ENCODE peak calls at places on chromosomes 4 and X, in four cellular contexts. One of them, this sample, is unnamed. For H3K4me1, the result is how much of the 10 kb centered on the place peaks cover.

GRCh38 chr4:81472249-81473085 is 760 bp upstream of the RASGEF1B start:
- DNase-seq in SK-N-SH: peak
- DNase-seq in uterus: no peak
- DNase-seq in left ventricle myocardium inferior: peak
- DNase-seq in this sample: no peak

GRCh38 chrX:17788439-17788838 is 51.1 kb downstream of the SCML1 start:
- DNase-seq in SK-N-SH: peak
- DNase-seq in uterus: peak
- DNase-seq in left ventricle myocardium inferior: no peak
- DNase-seq in this sample: no peak

GRCh38 chrX:130066975-130067615 is 43.2 kb downstream of the ELF4 start:
- DNase-seq in SK-N-SH: no peak
- DNase-seq in uterus: no peak
- DNase-seq in left ventricle myocardium inferior: no peak
- DNase-seq in this sample: no peak

GRCh38 chrX:81866873-81867272 is 665.0 kb downstream of the SH3BGRL start:
- DNase-seq in SK-N-SH: no peak
- DNase-seq in uterus: no peak
- DNase-seq in left ventricle myocardium inferior: no peak
- DNase-seq in this sample: no peak

GRCh38 chr4:175435437-175435836 is 376.6 kb downstream of the GPM6A start:
- DNase-seq in SK-N-SH: peak
- DNase-seq in uterus: no peak
- DNase-seq in left ventricle myocardium inferior: no peak
- DNase-seq in this sample: no peak

GRCh38 chr4:134700251-134700650 is 498.7 kb upstream of the PABPC4L start:
- DNase-seq in SK-N-SH: no peak
- DNase-seq in uterus: no peak
- DNase-seq in left ventricle myocardium inferior: no peak
- DNase-seq in this sample: no peak

GRCh38 chrX:48540015-48540350 is 469 bp downstream of the TBC1D25 start:
- DNase-seq in SK-N-SH: peak
- DNase-seq in uterus: peak
- DNase-seq in left ventricle myocardium inferior: no peak
- DNase-seq in this sample: no peak

GRCh38 chr4:7852568-7853185 is 87.0 kb downstream of the AFAP1 start:
- DNase-seq in SK-N-SH: no peak
- DNase-seq in uterus: no peak
- DNase-seq in left ventricle myocardium inferior: no peak
- DNase-seq in this sample: no peak

GRCh38 chr4:48472794-48473193 is 10.3 kb upstream of the SLC10A4 start:
- DNase-seq in SK-N-SH: no peak
- DNase-seq in uterus: no peak
- DNase-seq in left ventricle myocardium inferior: no peak
- DNase-seq in this sample: no peak

GRCh38 chr4:83320548-83320947 is 14.1 kb downstream of the HPSE start:
- DNase-seq in SK-N-SH: no peak
- DNase-seq in uterus: no peak
- DNase-seq in left ventricle myocardium inferior: peak
- DNase-seq in this sample: no peak

GRCh38 chr4:107349266-107349665 is 313.2 kb upstream of the DKK2 start:
- DNase-seq in SK-N-SH: peak
- DNase-seq in uterus: no peak
- DNase-seq in left ventricle myocardium inferior: no peak
- DNase-seq in this sample: no peak

GRCh38 chr4:81648576-81649272 is 177.0 kb upstream of the RASGEF1B start:
- DNase-seq in SK-N-SH: no peak
- DNase-seq in uterus: no peak
- DNase-seq in left ventricle myocardium inferior: no peak
- DNase-seq in this sample: no peak

GRCh38 chrX:63503541-63503940 is 152.4 kb upstream of the SPIN4 start:
- DNase-seq in SK-N-SH: no peak
- DNase-seq in uterus: no peak
- DNase-seq in left ventricle myocardium inferior: no peak
- DNase-seq in this sample: no peak

GRCh38 chrX:16445166-16445752 is 204.7 kb upstream of the S100G start:
- DNase-seq in SK-N-SH: peak
- DNase-seq in uterus: no peak
- DNase-seq in left ventricle myocardium inferior: no peak
- DNase-seq in this sample: no peak

GRCh38 chrX:42567268-42567667 is 210.7 kb downstream of the PPP1R2C start:
- DNase-seq in SK-N-SH: no peak
- DNase-seq in uterus: no peak
- DNase-seq in left ventricle myocardium inferior: no peak
- DNase-seq in this sample: no peak

GRCh38 chr4:35175487-35175886 is 1068.8 kb downstream of the ARAP2 start:
- DNase-seq in SK-N-SH: no peak
- DNase-seq in uterus: no peak
- DNase-seq in left ventricle myocardium inferior: no peak
- DNase-seq in this sample: no peak

GRCh38 chr4:47852121-47852520 is 14.3 kb upstream of the CORIN start:
- DNase-seq in SK-N-SH: no peak
- DNase-seq in uterus: no peak
- DNase-seq in left ventricle myocardium inferior: no peak
- DNase-seq in this sample: no peak

GRCh38 chr4:82733636-82734035 is 65.0 kb downstream of the SCD5 start:
- DNase-seq in SK-N-SH: no peak
- DNase-seq in uterus: no peak
- DNase-seq in left ventricle myocardium inferior: no peak
- DNase-seq in this sample: no peak

GRCh38 chr4:151688785-151689043 is 72.1 kb downstream of the GATB start:
- DNase-seq in SK-N-SH: no peak
- DNase-seq in uterus: no peak
- DNase-seq in left ventricle myocardium inferior: no peak
- DNase-seq in this sample: no peak

GRCh38 chr4:151685303-151685702 is 75.5 kb downstream of the GATB start:
- DNase-seq in SK-N-SH: no peak
- DNase-seq in uterus: no peak
- DNase-seq in left ventricle myocardium inferior: peak
- DNase-seq in this sample: no peak

GRCh38 chr4:151688003-151688784 is 72.6 kb downstream of the GATB start:
- DNase-seq in SK-N-SH: no peak
- DNase-seq in uterus: no peak
- DNase-seq in left ventricle myocardium inferior: no peak
- DNase-seq in this sample: no peak

GRCh38 chr4:151689211-151689991 is 71.4 kb downstream of the GATB start:
- DNase-seq in SK-N-SH: no peak
- DNase-seq in uterus: no peak
- DNase-seq in left ventricle myocardium inferior: no peak
- DNase-seq in this sample: no peak

DNA sequence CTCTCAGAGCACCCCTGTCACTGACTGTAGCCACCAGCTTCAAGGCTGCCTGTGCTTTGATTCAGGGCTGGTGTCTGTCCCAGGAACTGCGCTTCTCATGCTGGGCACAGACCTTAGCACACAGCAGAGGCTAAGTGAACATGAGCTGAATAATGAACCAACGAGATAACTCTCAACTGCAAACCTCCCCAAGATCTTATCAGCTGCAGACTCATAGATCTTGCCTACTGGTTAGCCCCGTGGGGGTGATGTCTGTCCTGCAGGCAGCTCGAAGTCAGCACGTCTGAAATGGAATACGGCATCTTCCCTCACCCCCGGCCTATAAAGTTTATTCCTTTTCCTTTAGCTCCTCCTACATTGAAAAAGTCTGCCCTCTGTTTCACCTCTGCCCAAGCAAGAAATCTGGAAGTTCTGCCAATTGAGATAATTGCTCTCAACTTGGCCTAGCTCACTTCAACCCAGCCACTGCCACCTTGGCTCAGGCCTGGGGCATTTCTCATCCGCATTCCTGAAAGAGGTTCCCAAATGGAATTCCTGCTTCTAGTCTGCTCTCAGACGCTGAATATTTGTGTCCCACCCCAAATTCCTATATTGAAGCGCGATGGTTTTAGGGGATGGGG is 73.7 kb downstream of the GATB start:
- DNase-seq in SK-N-SH: peak
- DNase-seq in uterus: no peak
- DNase-seq in left ventricle myocardium inferior: no peak
- DNase-seq in this sample: no peak
- H3K4me1 ChIP-seq in SK-N-SH: half or more
- H3K4me1 ChIP-seq in uterus: under half
- H3K4me1 ChIP-seq in left ventricle myocardium inferior: half or more
- H3K4me1 ChIP-seq in this sample: under half

GRCh38 chr4:77155631-77156345 is 1.2 kb upstream of the CCNG2 start:
- DNase-seq in SK-N-SH: no peak
- DNase-seq in uterus: no peak
- DNase-seq in left ventricle myocardium inferior: no peak
- DNase-seq in this sample: no peak

GRCh38 chr4:77152421-77152820 is 4.6 kb upstream of the CCNG2 start:
- DNase-seq in SK-N-SH: no peak
- DNase-seq in uterus: no peak
- DNase-seq in left ventricle myocardium inferior: no peak
- DNase-seq in this sample: no peak

GRCh38 chr4:77153016-77153415 is 4.0 kb upstream of the CCNG2 start:
- DNase-seq in SK-N-SH: no peak
- DNase-seq in uterus: no peak
- DNase-seq in left ventricle myocardium inferior: no peak
- DNase-seq in this sample: no peak

GRCh38 chr4:77154761-77155499 is 2.1 kb upstream of the CCNG2 start:
- DNase-seq in SK-N-SH: no peak
- DNase-seq in uterus: no peak
- DNase-seq in left ventricle myocardium inferior: no peak
- DNase-seq in this sample: no peak

DNA sequence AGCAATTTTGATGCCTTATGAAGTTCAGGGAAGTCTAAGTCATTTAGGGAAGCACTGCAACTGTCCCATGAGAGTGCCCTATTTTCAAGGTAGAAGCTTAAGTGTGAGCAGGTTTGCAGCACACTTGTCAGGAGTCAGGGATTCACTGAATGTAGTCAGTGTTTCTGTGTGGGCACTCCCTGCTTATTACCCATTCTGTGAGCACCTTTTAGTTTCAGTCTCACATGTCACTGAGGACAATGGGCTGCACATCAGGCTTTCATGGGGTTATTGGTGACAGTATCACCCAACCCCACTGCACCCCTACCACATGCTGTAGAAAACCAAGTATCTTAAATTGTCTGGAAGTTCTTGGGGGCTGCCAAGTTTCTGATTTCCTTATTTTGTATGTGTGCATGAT is 2.9 kb upstream of the CCNG2 start:
- DNase-seq in SK-N-SH: no peak
- DNase-seq in uterus: no peak
- DNase-seq in left ventricle myocardium inferior: no peak
- DNase-seq in this sample: no peak
- H3K27ac ChIP-seq in SK-N-SH: no peak
- H3K27ac ChIP-seq in uterus: no peak
- H3K27ac ChIP-seq in left ventricle myocardium inferior: no peak
- H3K27ac ChIP-seq in this sample: no peak

GRCh38 chr4:157832596-157832995 is 340.2 kb downstream of the GASK1B start:
- DNase-seq in SK-N-SH: no peak
- DNase-seq in uterus: no peak
- DNase-seq in left ventricle myocardium inferior: no peak
- DNase-seq in this sample: no peak

GRCh38 chr4:157837071-157837470 is 335.8 kb downstream of the GASK1B start:
- DNase-seq in SK-N-SH: no peak
- DNase-seq in uterus: no peak
- DNase-seq in left ventricle myocardium inferior: no peak
- DNase-seq in this sample: no peak

GRCh38 chr4:157840630-157841029 is 332.2 kb downstream of the GASK1B start:
- DNase-seq in SK-N-SH: no peak
- DNase-seq in uterus: no peak
- DNase-seq in left ventricle myocardium inferior: no peak
- DNase-seq in this sample: no peak

DNA sequence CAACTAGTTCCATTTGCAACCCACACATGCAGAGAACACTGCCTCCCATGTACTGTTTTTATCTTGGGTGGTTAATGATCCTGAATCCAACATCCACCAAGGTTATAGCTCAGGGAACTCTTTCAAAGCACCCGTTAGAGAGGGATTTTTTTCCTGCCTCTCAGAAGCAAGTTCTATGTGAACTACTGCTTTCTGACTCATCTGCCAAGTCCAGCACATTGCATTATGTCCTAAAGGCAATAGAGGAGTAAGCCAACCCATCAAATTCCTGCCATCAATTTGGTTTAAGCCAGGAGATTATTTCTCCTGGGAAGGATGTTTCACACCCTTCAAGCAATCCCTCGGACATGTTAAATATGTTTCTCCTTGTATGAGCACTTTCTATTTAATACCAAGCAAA is 334.5 kb downstream of the GASK1B start:
- DNase-seq in SK-N-SH: no peak
- DNase-seq in uterus: no peak
- DNase-seq in left ventricle myocardium inferior: no peak
- DNase-seq in this sample: no peak
- H3K4me1 ChIP-seq in SK-N-SH: under half
- H3K4me1 ChIP-seq in uterus: under half
- H3K4me1 ChIP-seq in left ventricle myocardium inferior: under half
- H3K4me1 ChIP-seq in this sample: under half

GRCh38 chrX:348461-349117 is 30.0 kb upstream of the GTPBP6 start:
- DNase-seq in SK-N-SH: no peak
- DNase-seq in uterus: no peak
- DNase-seq in left ventricle myocardium inferior: peak
- DNase-seq in this sample: no peak

GRCh38 chrX:350148-350533 is 31.5 kb upstream of the GTPBP6 start:
- DNase-seq in SK-N-SH: no peak
- DNase-seq in uterus: no peak
- DNase-seq in left ventricle myocardium inferior: peak
- DNase-seq in this sample: no peak

GRCh38 chrX:349702-350101 is 31.1 kb upstream of the GTPBP6 start:
- DNase-seq in SK-N-SH: no peak
- DNase-seq in uterus: no peak
- DNase-seq in left ventricle myocardium inferior: no peak
- DNase-seq in this sample: no peak

GRCh38 chrX:350534-351321 is 32.1 kb upstream of the GTPBP6 start:
- DNase-seq in SK-N-SH: no peak
- DNase-seq in uterus: no peak
- DNase-seq in left ventricle myocardium inferior: peak
- DNase-seq in this sample: no peak

DNA sequence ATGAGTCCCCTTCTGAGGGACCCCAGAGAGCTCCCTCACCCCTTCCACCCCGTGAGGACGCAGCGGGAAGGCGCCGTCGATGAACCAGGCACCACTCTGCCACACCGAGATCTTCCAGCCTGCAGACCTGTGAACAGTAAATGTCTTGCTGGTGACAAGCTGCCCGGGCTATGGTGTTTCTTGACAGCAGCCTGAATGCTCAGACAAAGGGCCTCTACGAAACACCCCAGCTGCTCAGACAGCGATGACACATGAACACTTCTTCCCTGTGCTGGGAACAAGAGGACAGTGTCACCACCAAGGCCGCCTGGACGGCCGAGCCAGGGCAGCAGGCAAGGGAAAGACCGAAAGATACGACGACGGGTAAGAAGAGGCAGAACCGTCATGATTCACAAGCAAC is 30.6 kb upstream of the GTPBP6 start:
- DNase-seq in SK-N-SH: no peak
- DNase-seq in uterus: no peak
- DNase-seq in left ventricle myocardium inferior: peak
- DNase-seq in this sample: no peak
- H3K27ac ChIP-seq in SK-N-SH: no peak
- H3K27ac ChIP-seq in uterus: no peak
- H3K27ac ChIP-seq in left ventricle myocardium inferior: peak
- H3K27ac ChIP-seq in this sample: no peak

GRCh38 chr4:184384810-184385557 is 89.4 kb downstream of the IRF2 start:
- DNase-seq in SK-N-SH: no peak
- DNase-seq in uterus: no peak
- DNase-seq in left ventricle myocardium inferior: no peak
- DNase-seq in this sample: no peak
- H3K4me1 ChIP-seq in SK-N-SH: under half
- H3K4me1 ChIP-seq in uterus: under half
- H3K4me1 ChIP-seq in left ventricle myocardium inferior: half or more
- H3K4me1 ChIP-seq in this sample: under half

GRCh38 chr4:101315041-101315440 is 32.3 kb downstream of the PPP3CA start:
- DNase-seq in SK-N-SH: no peak
- DNase-seq in uterus: no peak
- DNase-seq in left ventricle myocardium inferior: no peak
- DNase-seq in this sample: no peak
- H3K27ac ChIP-seq in SK-N-SH: no peak
- H3K27ac ChIP-seq in uterus: no peak
- H3K27ac ChIP-seq in left ventricle myocardium inferior: no peak
- H3K27ac ChIP-seq in this sample: no peak

This sample was measured in iPS DF 6.9.